ENCODE peak calls at places on chromosomes 11 and 22, in eight cellular contexts. One of them, this sample, is unnamed.

GRCh38 chr22:19824197-19825015 is 30.3 kb downstream of the GNB1L start:
- DNase-seq in caudate nucleus: no peak
- DNase-seq in stimulated activated CD4-positive, alpha-beta T cell treated with anti-CD3 and anti-CD28 coated beads, Interleukin-1b, Interleukin-23, amount 100 ng/mL, for 24 hours: no peak
- DNase-seq in astrocyte of the spinal cord: no peak
- DNase-seq in activated effector memory CD4-positive, alpha-beta T cell treated with anti-CD3 and anti-CD28 coated beads, Interleukin-2, amount 50 U/mL, for 16 hours: peak; percentile 54
- DNase-seq in EH: no peak
- DNase-seq in iPS-NIHi11: no peak
- DNase-seq in T-cell: no peak
- DNase-seq in this sample: no peak

GRCh38 chr11:130760515-130761125 is 155.7 kb downstream of the SNX19 start:
- DNase-seq in caudate nucleus: no peak
- DNase-seq in stimulated activated CD4-positive, alpha-beta T cell treated with anti-CD3 and anti-CD28 coated beads, Interleukin-1b, Interleukin-23, amount 100 ng/mL, for 24 hours: no peak
- DNase-seq in astrocyte of the spinal cord: no peak
- DNase-seq in activated effector memory CD4-positive, alpha-beta T cell treated with anti-CD3 and anti-CD28 coated beads, Interleukin-2, amount 50 U/mL, for 16 hours: no peak
- DNase-seq in EH: no peak
- DNase-seq in iPS-NIHi11: no peak
- DNase-seq in T-cell: no peak
- DNase-seq in this sample: no peak

GRCh38 chr11:66100272-66101037 is 30.4 kb downstream of the PACS1 start:
- DNase-seq in caudate nucleus: peak; percentile 9
- DNase-seq in stimulated activated CD4-positive, alpha-beta T cell treated with anti-CD3 and anti-CD28 coated beads, Interleukin-1b, Interleukin-23, amount 100 ng/mL, for 24 hours: peak; percentile 43
- DNase-seq in astrocyte of the spinal cord: peak; percentile 14
- DNase-seq in activated effector memory CD4-positive, alpha-beta T cell treated with anti-CD3 and anti-CD28 coated beads, Interleukin-2, amount 50 U/mL, for 16 hours: peak; percentile 85
- DNase-seq in EH: no peak
- DNase-seq in iPS-NIHi11: no peak
- DNase-seq in T-cell: peak; percentile 76
- DNase-seq in this sample: no peak

GRCh38 chr11:134418119-134418840 is 6.2 kb upstream of the B3GAT1 start:
- DNase-seq in caudate nucleus: no peak
- DNase-seq in stimulated activated CD4-positive, alpha-beta T cell treated with anti-CD3 and anti-CD28 coated beads, Interleukin-1b, Interleukin-23, amount 100 ng/mL, for 24 hours: no peak
- DNase-seq in astrocyte of the spinal cord: no peak
- DNase-seq in activated effector memory CD4-positive, alpha-beta T cell treated with anti-CD3 and anti-CD28 coated beads, Interleukin-2, amount 50 U/mL, for 16 hours: no peak
- DNase-seq in EH: peak; percentile 3
- DNase-seq in iPS-NIHi11: no peak
- DNase-seq in T-cell: no peak
- DNase-seq in this sample: peak; percentile 3

GRCh38 chr11:8650401-8650990 is 32.0 kb downstream of the TRIM66 start:
- DNase-seq in caudate nucleus: no peak
- DNase-seq in stimulated activated CD4-positive, alpha-beta T cell treated with anti-CD3 and anti-CD28 coated beads, Interleukin-1b, Interleukin-23, amount 100 ng/mL, for 24 hours: no peak
- DNase-seq in astrocyte of the spinal cord: no peak
- DNase-seq in activated effector memory CD4-positive, alpha-beta T cell treated with anti-CD3 and anti-CD28 coated beads, Interleukin-2, amount 50 U/mL, for 16 hours: no peak
- DNase-seq in EH: peak; percentile 72
- DNase-seq in iPS-NIHi11: no peak
- DNase-seq in T-cell: no peak
- DNase-seq in this sample: peak; percentile 44

GRCh38 chr11:17423533-17424310 is 35.3 kb upstream of the KCNJ11 start:
- DNase-seq in caudate nucleus: no peak
- DNase-seq in stimulated activated CD4-positive, alpha-beta T cell treated with anti-CD3 and anti-CD28 coated beads, Interleukin-1b, Interleukin-23, amount 100 ng/mL, for 24 hours: no peak
- DNase-seq in astrocyte of the spinal cord: no peak
- DNase-seq in activated effector memory CD4-positive, alpha-beta T cell treated with anti-CD3 and anti-CD28 coated beads, Interleukin-2, amount 50 U/mL, for 16 hours: no peak
- DNase-seq in EH: no peak
- DNase-seq in iPS-NIHi11: no peak
- DNase-seq in T-cell: no peak
- DNase-seq in this sample: no peak

GRCh38 chr11:123100378-123101085 is 38.6 kb upstream of the HSPA8 start:
- DNase-seq in caudate nucleus: no peak
- DNase-seq in stimulated activated CD4-positive, alpha-beta T cell treated with anti-CD3 and anti-CD28 coated beads, Interleukin-1b, Interleukin-23, amount 100 ng/mL, for 24 hours: no peak
- DNase-seq in astrocyte of the spinal cord: peak; percentile 15
- DNase-seq in activated effector memory CD4-positive, alpha-beta T cell treated with anti-CD3 and anti-CD28 coated beads, Interleukin-2, amount 50 U/mL, for 16 hours: no peak
- DNase-seq in EH: peak; percentile 42
- DNase-seq in iPS-NIHi11: no peak
- DNase-seq in T-cell: no peak
- DNase-seq in this sample: no peak

GRCh38 chr22:41822289-41823057 is 10.4 kb upstream of the SREBF2 start:
- DNase-seq in caudate nucleus: no peak
- DNase-seq in stimulated activated CD4-positive, alpha-beta T cell treated with anti-CD3 and anti-CD28 coated beads, Interleukin-1b, Interleukin-23, amount 100 ng/mL, for 24 hours: no peak
- DNase-seq in astrocyte of the spinal cord: peak; percentile 69
- DNase-seq in activated effector memory CD4-positive, alpha-beta T cell treated with anti-CD3 and anti-CD28 coated beads, Interleukin-2, amount 50 U/mL, for 16 hours: peak; percentile 74
- DNase-seq in EH: peak; percentile 61
- DNase-seq in iPS-NIHi11: peak; percentile 46
- DNase-seq in T-cell: peak; percentile 25
- DNase-seq in this sample: peak; percentile 82

GRCh38 chr11:72441647-72442267 is 7.4 kb upstream of the CLPB start:
- DNase-seq in caudate nucleus: no peak
- DNase-seq in stimulated activated CD4-positive, alpha-beta T cell treated with anti-CD3 and anti-CD28 coated beads, Interleukin-1b, Interleukin-23, amount 100 ng/mL, for 24 hours: no peak
- DNase-seq in astrocyte of the spinal cord: peak; percentile 46
- DNase-seq in activated effector memory CD4-positive, alpha-beta T cell treated with anti-CD3 and anti-CD28 coated beads, Interleukin-2, amount 50 U/mL, for 16 hours: no peak
- DNase-seq in EH: peak; percentile 44
- DNase-seq in iPS-NIHi11: no peak
- DNase-seq in T-cell: no peak
- DNase-seq in this sample: peak; percentile 63

GRCh38 chr22:50581950-50582561 is 593 bp downstream of the CHKB start:
- DNase-seq in caudate nucleus: no peak
- DNase-seq in stimulated activated CD4-positive, alpha-beta T cell treated with anti-CD3 and anti-CD28 coated beads, Interleukin-1b, Interleukin-23, amount 100 ng/mL, for 24 hours: no peak
- DNase-seq in astrocyte of the spinal cord: no peak
- DNase-seq in activated effector memory CD4-positive, alpha-beta T cell treated with anti-CD3 and anti-CD28 coated beads, Interleukin-2, amount 50 U/mL, for 16 hours: peak; percentile 76
- DNase-seq in EH: peak; percentile 24
- DNase-seq in iPS-NIHi11: peak; percentile 89
- DNase-seq in T-cell: peak; percentile 36
- DNase-seq in this sample: no peak

GRCh38 chr11:64569300-64569970 is 21.6 kb upstream of the SLC22A12 start:
- DNase-seq in caudate nucleus: no peak
- DNase-seq in stimulated activated CD4-positive, alpha-beta T cell treated with anti-CD3 and anti-CD28 coated beads, Interleukin-1b, Interleukin-23, amount 100 ng/mL, for 24 hours: no peak
- DNase-seq in astrocyte of the spinal cord: no peak
- DNase-seq in activated effector memory CD4-positive, alpha-beta T cell treated with anti-CD3 and anti-CD28 coated beads, Interleukin-2, amount 50 U/mL, for 16 hours: peak; percentile 27
- DNase-seq in EH: no peak
- DNase-seq in iPS-NIHi11: no peak
- DNase-seq in T-cell: no peak
- DNase-seq in this sample: no peak

GRCh38 chr11:126137146-126137545 is 74.3 kb downstream of the RPUSD4 start:
- DNase-seq in caudate nucleus: no peak
- DNase-seq in stimulated activated CD4-positive, alpha-beta T cell treated with anti-CD3 and anti-CD28 coated beads, Interleukin-1b, Interleukin-23, amount 100 ng/mL, for 24 hours: no peak
- DNase-seq in astrocyte of the spinal cord: no peak
- DNase-seq in activated effector memory CD4-positive, alpha-beta T cell treated with anti-CD3 and anti-CD28 coated beads, Interleukin-2, amount 50 U/mL, for 16 hours: no peak
- DNase-seq in EH: peak; percentile 50
- DNase-seq in iPS-NIHi11: no peak
- DNase-seq in T-cell: no peak
- DNase-seq in this sample: no peak